ENCODE peak calls at places on chromosomes 3 and 15, in five cellular contexts. X is A549, U is HepG2, O is K562, K is GM12878. R is an unnamed sample.

GRCh38 chr3:133209871-133210550 is 171.8 kb downstream of the TMEM108 start:
- DNase-seq in X (no peak), U (no peak), O (no peak), K (peak; percentile 13), R (no peak)

GRCh38 chr3:72380193-72380592 is 468.1 kb downstream of the SHQ1 start:
- DNase-seq in X (no peak), U (no peak), O (no peak), K (no peak), R (no peak)

GRCh38 chr15:88187195-88187594 is 69.3 kb downstream of the NTRK3 start:
- DNase-seq in X (peak; percentile 37), U (no peak), O (no peak), K (no peak), R (no peak)

GRCh38 chr3:79366414-79366813 is 401.4 kb downstream of the ROBO1 start:
- DNase-seq in X (no peak), U (no peak), O (no peak), K (no peak), R (no peak)

GRCh38 chr3:134445631-134446030 is 40.2 kb downstream of the ANAPC13 start:
- DNase-seq in X (no peak), U (no peak), O (no peak), K (no peak), R (no peak)

GRCh38 chr3:12158387-12159226 is at the start of gene TIMP4:
- DNase-seq in X (peak; percentile 80), U (peak; percentile 46), O (no peak), K (no peak), R (peak; percentile 68)

GRCh38 chr3:182330647-182331046 is 462.7 kb upstream of the ATP11B start:
- DNase-seq in X (no peak), U (no peak), O (no peak), K (no peak), R (no peak)

GRCh38 chr3:87771338-87772059 is 287.3 kb downstream of the CGGBP1 start:
- DNase-seq in X (peak; percentile 57), U (peak; percentile 35), O (peak; percentile 15), K (peak; percentile 8), R (peak; percentile 62)

GRCh38 chr3:12993623-12994356 is 79.4 kb downstream of the IQSEC1 start:
- DNase-seq in X (peak; percentile 17), U (no peak), O (peak; percentile 86), K (no peak), R (peak; percentile 60)

GRCh38 chr3:196287066-196287404 is 491 bp downstream of the PCYT1A start:
- DNase-seq in X (peak; percentile 10), U (no peak), O (no peak), K (no peak), R (peak; percentile 45)

GRCh38 chr3:101170806-101171558 is 149.4 kb downstream of the IMPG2 start:
- DNase-seq in X (no peak), U (no peak), O (no peak), K (no peak), R (no peak)

GRCh38 chr3:53074366-53074696 is 28.5 kb upstream of the SFMBT1 start:
- DNase-seq in X (no peak), U (no peak), O (no peak), K (no peak), R (no peak)

GRCh38 chr15:38072507-38073277 is 138.3 kb downstream of the TMCO5A start:
- DNase-seq in X (peak; percentile 81), U (peak; percentile 75), O (no peak), K (no peak), R (peak; percentile 98)

GRCh38 chr3:120554727-120555660 is 41.1 kb upstream of the NDUFB4 start:
- DNase-seq in X (no peak), U (no peak), O (no peak), K (no peak), R (no peak)

GRCh38 chr15:99437315-99438221 is 128.2 kb upstream of the MEF2A start:
- DNase-seq in X (no peak), U (no peak), O (no peak), K (no peak), R (no peak)

GRCh38 chr15:27847775-27848710 is 251.1 kb downstream of the OCA2 start:
- DNase-seq in X (no peak), U (no peak), O (no peak), K (no peak), R (no peak)

GRCh38 chr15:95937128-95937528 is 393.4 kb upstream of the NR2F2 start:
- DNase-seq in X (no peak), U (no peak), O (no peak), K (no peak), R (no peak)

GRCh38 chr3:196849180-196849721 is 18.5 kb upstream of the SENP5 start:
- DNase-seq in X (no peak), U (no peak), O (no peak), K (no peak), R (no peak)

GRCh38 chr3:66363133-66363532 is 137.7 kb downstream of the LRIG1 start:
- DNase-seq in X (no peak), U (no peak), O (no peak), K (no peak), R (no peak)

GRCh38 chr3:42224658-42225421 is 41.1 kb downstream of the CCK start:
- DNase-seq in X (no peak), U (no peak), O (no peak), K (no peak), R (no peak)

GRCh38 chr15:71003314-71003713 is 110.7 kb downstream of the LRRC49 start:
- DNase-seq in X (no peak), U (no peak), O (no peak), K (no peak), R (no peak)

GRCh38 chr15:70853855-70854668 is at the start of gene LARP6:
- DNase-seq in X (peak; percentile 52), U (no peak), O (peak; percentile 15), K (no peak), R (peak; percentile 72)

GRCh38 chr3:73813291-73813977 is 188.7 kb upstream of the PDZRN3 start:
- DNase-seq in X (no peak), U (no peak), O (no peak), K (no peak), R (no peak)

GRCh38 chr15:69823223-69823907 is 274.4 kb downstream of the TLE3 start:
- DNase-seq in X (peak; percentile 52), U (no peak), O (peak; percentile 71), K (no peak), R (no peak)

GRCh38 chr3:58577269-58577821 is at the start of gene FAM107A:
- DNase-seq in X (peak; percentile 30), U (no peak), O (peak; percentile 13), K (no peak), R (peak; percentile 87)

GRCh38 chr3:10194328-10195071 is 29.8 kb downstream of the IRAK2 start:
- DNase-seq in X (no peak), U (no peak), O (peak; percentile 61), K (peak; percentile 74), R (no peak)

GRCh38 chr3:15611018-15611417 is 9.5 kb downstream of the BTD start:
- DNase-seq in X (no peak), U (no peak), O (no peak), K (no peak), R (no peak)

GRCh38 chr3:184503647-184504046 is 57.9 kb upstream of the EPHB3 start:
- DNase-seq in X (peak; percentile 12), U (no peak), O (no peak), K (no peak), R (peak; percentile 23)

GRCh38 chr3:52090131-52090548 is 33.8 kb upstream of the DUSP7 start:
- DNase-seq in X (no peak), U (no peak), O (no peak), K (no peak), R (no peak)

GRCh38 chr3:107085261-107085660 is 292.0 kb upstream of the CCDC54 start:
- DNase-seq in X (no peak), U (no peak), O (no peak), K (no peak), R (no peak)

GRCh38 chr15:39393575-39394335 is 187.1 kb upstream of the THBS1 start:
- DNase-seq in X (peak; percentile 14), U (peak; percentile 55), O (no peak), K (no peak), R (no peak)

GRCh38 chr3:44885618-44886017 is 11.2 kb downstream of the TGM4 start:
- DNase-seq in X (peak; percentile 76), U (peak; percentile 34), O (peak; percentile 35), K (no peak), R (no peak)
- TF ChIP-seq JUNB in X (peak; percentile 81), U (no peak), O (no peak), K (no peak), R (no peak)

GRCh38 chr3:40130721-40131120 is 178.8 kb upstream of the EIF1B start:
- DNase-seq in X (no peak), U (no peak), O (no peak), K (no peak), R (no peak)
- TF ChIP-seq JUNB in X (no peak), U (no peak), O (no peak), K (no peak), R (no peak)

DNA sequence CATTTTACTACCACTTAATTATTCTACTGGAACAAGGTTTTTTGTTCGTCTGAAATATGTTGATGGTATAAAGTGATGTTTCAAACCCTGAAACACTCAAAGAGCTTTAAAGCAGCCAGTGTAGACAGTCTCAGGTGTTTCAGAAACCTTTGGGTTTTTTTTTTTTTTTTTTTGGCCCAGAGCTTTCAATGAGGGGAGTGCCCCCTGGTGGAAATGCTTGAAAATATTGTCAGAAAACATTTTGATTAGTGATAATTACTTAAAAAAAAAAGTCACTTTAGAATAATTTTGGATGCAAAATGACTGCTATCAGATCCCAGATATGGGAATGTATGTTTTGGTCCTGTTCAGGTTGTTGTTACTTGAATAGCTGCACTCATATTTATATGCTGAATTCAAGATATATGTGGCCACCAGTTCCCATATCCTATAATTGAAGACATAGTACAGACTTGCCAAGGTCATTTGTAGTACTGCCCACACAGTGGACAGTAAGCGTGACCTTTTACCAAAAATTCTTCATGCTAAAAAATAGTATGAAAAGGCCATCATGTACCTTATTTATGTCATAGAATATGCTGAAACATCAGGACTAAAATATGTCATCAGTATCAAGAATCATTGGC is 35.9 kb downstream of the SATB1 start:
- DNase-seq in X (peak; percentile 15), U (peak; percentile 3), O (no peak), K (no peak), R (peak; percentile 67)
- TF ChIP-seq JUNB in X (no peak), U (no peak), O (no peak), K (no peak), R (no peak)

DNA sequence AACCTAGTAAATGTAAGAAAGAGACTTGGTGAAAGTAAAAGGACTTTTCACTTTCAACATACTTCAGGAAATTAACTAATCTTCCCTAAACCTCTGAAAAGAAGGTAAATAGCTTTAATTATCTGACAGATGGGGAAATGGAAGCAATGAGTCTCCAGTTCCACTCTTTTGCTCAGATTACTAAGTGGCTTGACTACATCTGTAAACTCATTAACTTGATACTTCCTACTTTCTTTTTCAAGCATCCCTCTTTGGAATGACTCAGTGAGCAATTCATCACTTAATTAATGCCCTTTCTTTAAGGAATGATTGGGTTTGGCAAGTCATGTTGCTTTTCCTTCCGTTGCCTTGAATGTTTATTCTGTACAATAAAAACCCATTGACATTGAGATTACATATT is 234.2 kb downstream of the GRM7 start:
- DNase-seq in X (no peak), U (no peak), O (no peak), K (no peak), R (no peak)
- TF ChIP-seq JUNB in X (no peak), U (no peak), O (no peak), K (no peak), R (no peak)